ENCODE peak calls at places on chromosomes 5 and 9, in six cellular contexts. One of them, this sample, is unnamed.

GRCh38 chr9:34992376-34992951 is 2.9 kb downstream of the DNAJB5 start:
- DNase-seq in SW 1271: peak
- DNase-seq in Right ventricle myocardium superior: peak
- DNase-seq in HFFc6: peak
- DNase-seq in T-helper 1 cell: no peak
- DNase-seq in sciatic nerve: no peak
- DNase-seq in this sample: peak

GRCh38 chr9:72038408-72038807 is 22.0 kb downstream of the C9orf57 start:
- DNase-seq in sciatic nerve: no peak
- DNase-seq in T-helper 1 cell: no peak
- DNase-seq in HFFc6: no peak
- DNase-seq in Right ventricle myocardium superior: peak
- DNase-seq in SW 1271: no peak
- DNase-seq in this sample: no peak

GRCh38 chr9:112249277-112249676 is 74.2 kb upstream of the SUSD1 start:
- DNase-seq in Right ventricle myocardium superior: no peak
- DNase-seq in HFFc6: peak
- DNase-seq in sciatic nerve: no peak
- DNase-seq in T-helper 1 cell: no peak
- DNase-seq in SW 1271: no peak
- DNase-seq in this sample: no peak

GRCh38 chr5:65395526-65396155 is 86.1 kb downstream of the ADAMTS6 start:
- DNase-seq in HFFc6: no peak
- DNase-seq in Right ventricle myocardium superior: no peak
- DNase-seq in sciatic nerve: no peak
- DNase-seq in T-helper 1 cell: no peak
- DNase-seq in SW 1271: no peak
- DNase-seq in this sample: no peak

GRCh38 chr5:168315991-168316578 is 24.6 kb downstream of the WWC1 start:
- DNase-seq in Right ventricle myocardium superior: no peak
- DNase-seq in HFFc6: no peak
- DNase-seq in sciatic nerve: no peak
- DNase-seq in SW 1271: no peak
- DNase-seq in T-helper 1 cell: no peak
- DNase-seq in this sample: no peak

GRCh38 chr5:1110930-1111726 is 735 bp downstream of the SLC12A7 start:
- DNase-seq in Right ventricle myocardium superior: peak
- DNase-seq in sciatic nerve: no peak
- DNase-seq in SW 1271: no peak
- DNase-seq in HFFc6: no peak
- DNase-seq in T-helper 1 cell: no peak
- DNase-seq in this sample: no peak

GRCh38 chr5:19874811-19875210 is 113.2 kb downstream of the CDH18 start:
- DNase-seq in HFFc6: no peak
- DNase-seq in Right ventricle myocardium superior: no peak
- DNase-seq in sciatic nerve: no peak
- DNase-seq in T-helper 1 cell: no peak
- DNase-seq in SW 1271: no peak
- DNase-seq in this sample: no peak

GRCh38 chr5:143008809-143009521 is 238.8 kb downstream of the ARHGAP26 start:
- DNase-seq in sciatic nerve: no peak
- DNase-seq in SW 1271: peak
- DNase-seq in Right ventricle myocardium superior: no peak
- DNase-seq in HFFc6: peak
- DNase-seq in T-helper 1 cell: peak
- DNase-seq in this sample: peak

GRCh38 chr9:19116391-19116790 is 10.9 kb downstream of the PLIN2 start:
- DNase-seq in sciatic nerve: no peak
- DNase-seq in SW 1271: no peak
- DNase-seq in Right ventricle myocardium superior: peak
- DNase-seq in T-helper 1 cell: no peak
- DNase-seq in HFFc6: peak
- DNase-seq in this sample: no peak

GRCh38 chr5:153831976-153832375 is 206.7 kb downstream of the FAM114A2 start:
- DNase-seq in sciatic nerve: no peak
- DNase-seq in HFFc6: peak
- DNase-seq in SW 1271: peak
- DNase-seq in Right ventricle myocardium superior: no peak
- DNase-seq in T-helper 1 cell: no peak
- DNase-seq in this sample: no peak

GRCh38 chr5:30765227-30765626 is 428.3 kb upstream of the CDH6 start:
- DNase-seq in sciatic nerve: no peak
- DNase-seq in HFFc6: no peak
- DNase-seq in Right ventricle myocardium superior: no peak
- DNase-seq in SW 1271: no peak
- DNase-seq in T-helper 1 cell: no peak
- DNase-seq in this sample: no peak

GRCh38 chr5:149452007-149452664 is 73.0 kb upstream of the IL17B start:
- DNase-seq in sciatic nerve: no peak
- DNase-seq in SW 1271: no peak
- DNase-seq in HFFc6: no peak
- DNase-seq in Right ventricle myocardium superior: peak
- DNase-seq in T-helper 1 cell: no peak
- DNase-seq in this sample: no peak

GRCh38 chr9:6816581-6816980 is 58.8 kb downstream of the KDM4C start:
- DNase-seq in Right ventricle myocardium superior: no peak
- DNase-seq in HFFc6: no peak
- DNase-seq in SW 1271: no peak
- DNase-seq in sciatic nerve: no peak
- DNase-seq in T-helper 1 cell: no peak
- DNase-seq in this sample: no peak

GRCh38 chr5:173902743-173903142 is 14.6 kb downstream of the CPEB4 start:
- DNase-seq in SW 1271: no peak
- DNase-seq in T-helper 1 cell: no peak
- DNase-seq in HFFc6: no peak
- DNase-seq in sciatic nerve: no peak
- DNase-seq in Right ventricle myocardium superior: no peak
- DNase-seq in this sample: no peak

GRCh38 chr9:132594412-132594811 is 12.0 kb downstream of the BARHL1 start:
- DNase-seq in T-helper 1 cell: no peak
- DNase-seq in sciatic nerve: no peak
- DNase-seq in Right ventricle myocardium superior: no peak
- DNase-seq in SW 1271: no peak
- DNase-seq in HFFc6: no peak
- DNase-seq in this sample: no peak

GRCh38 chr5:36150676-36151433 is 832 bp downstream of the LMBRD2 start:
- DNase-seq in Right ventricle myocardium superior: peak
- DNase-seq in sciatic nerve: peak
- DNase-seq in SW 1271: peak
- DNase-seq in HFFc6: peak
- DNase-seq in T-helper 1 cell: no peak
- DNase-seq in this sample: peak

GRCh38 chr5:67807116-67807888 is 408.3 kb upstream of the PIK3R1 start:
- DNase-seq in HFFc6: no peak
- DNase-seq in SW 1271: no peak
- DNase-seq in sciatic nerve: no peak
- DNase-seq in T-helper 1 cell: no peak
- DNase-seq in Right ventricle myocardium superior: no peak
- DNase-seq in this sample: no peak

GRCh38 chr9:4796988-4797956 is 4.5 kb downstream of the RCL1 start:
- DNase-seq in sciatic nerve: no peak
- DNase-seq in HFFc6: peak
- DNase-seq in Right ventricle myocardium superior: no peak
- DNase-seq in T-helper 1 cell: no peak
- DNase-seq in SW 1271: no peak
- DNase-seq in this sample: no peak

GRCh38 chr5:53478411-53479044 is 1.9 kb upstream of the FST start:
- DNase-seq in HFFc6: peak
- DNase-seq in Right ventricle myocardium superior: peak
- DNase-seq in sciatic nerve: peak
- DNase-seq in T-helper 1 cell: no peak
- DNase-seq in SW 1271: peak
- DNase-seq in this sample: no peak

GRCh38 chr9:95349109-95350038 is 31.9 kb upstream of the FANCC start:
- DNase-seq in T-helper 1 cell: no peak
- DNase-seq in Right ventricle myocardium superior: no peak
- DNase-seq in HFFc6: no peak
- DNase-seq in SW 1271: no peak
- DNase-seq in sciatic nerve: no peak
- DNase-seq in this sample: no peak

GRCh38 chr9:5492965-5493364 is 17.4 kb upstream of the PDCD1LG2 start:
- DNase-seq in T-helper 1 cell: no peak
- DNase-seq in HFFc6: no peak
- DNase-seq in Right ventricle myocardium superior: no peak
- DNase-seq in sciatic nerve: no peak
- DNase-seq in SW 1271: no peak
- DNase-seq in this sample: no peak

GRCh38 chr9:111975709-111976108 is 79.1 kb downstream of the UGCG start:
- DNase-seq in sciatic nerve: peak
- DNase-seq in HFFc6: no peak
- DNase-seq in T-helper 1 cell: no peak
- DNase-seq in SW 1271: no peak
- DNase-seq in Right ventricle myocardium superior: peak
- DNase-seq in this sample: peak

GRCh38 chr5:33725846-33726245 is 165.9 kb downstream of the ADAMTS12 start:
- DNase-seq in HFFc6: peak
- DNase-seq in Right ventricle myocardium superior: no peak
- DNase-seq in sciatic nerve: no peak
- DNase-seq in T-helper 1 cell: no peak
- DNase-seq in SW 1271: no peak
- DNase-seq in this sample: no peak

GRCh38 chr9:93809204-93809940 is 145.8 kb downstream of the BARX1 start:
- DNase-seq in Right ventricle myocardium superior: no peak
- DNase-seq in sciatic nerve: no peak
- DNase-seq in T-helper 1 cell: no peak
- DNase-seq in SW 1271: no peak
- DNase-seq in HFFc6: no peak
- DNase-seq in this sample: no peak

GRCh38 chr9:97276310-97276852 is 31.1 kb upstream of the CCDC180 start:
- DNase-seq in SW 1271: no peak
- DNase-seq in HFFc6: no peak
- DNase-seq in T-helper 1 cell: no peak
- DNase-seq in Right ventricle myocardium superior: no peak
- DNase-seq in sciatic nerve: no peak
- DNase-seq in this sample: no peak

GRCh38 chr9:2014148-2014547 is 999 bp upstream of the SMARCA2 start:
- DNase-seq in T-helper 1 cell: no peak
- DNase-seq in Right ventricle myocardium superior: no peak
- DNase-seq in sciatic nerve: no peak
- DNase-seq in SW 1271: no peak
- DNase-seq in HFFc6: no peak
- DNase-seq in this sample: no peak

GRCh38 chr9:108234811-108235210 is 621.0 kb downstream of the ACTL7B start:
- DNase-seq in SW 1271: no peak
- DNase-seq in T-helper 1 cell: no peak
- DNase-seq in Right ventricle myocardium superior: no peak
- DNase-seq in HFFc6: no peak
- DNase-seq in sciatic nerve: no peak
- DNase-seq in this sample: no peak

GRCh38 chr9:136019041-136019680 is 58.0 kb upstream of the UBAC1 start:
- DNase-seq in T-helper 1 cell: no peak
- DNase-seq in Right ventricle myocardium superior: no peak
- DNase-seq in HFFc6: no peak
- DNase-seq in SW 1271: no peak
- DNase-seq in sciatic nerve: no peak
- DNase-seq in this sample: no peak

GRCh38 chr9:85172001-85172978 is 502.8 kb downstream of the NTRK2 start:
- DNase-seq in SW 1271: no peak
- DNase-seq in T-helper 1 cell: no peak
- DNase-seq in Right ventricle myocardium superior: no peak
- DNase-seq in sciatic nerve: peak
- DNase-seq in HFFc6: no peak
- DNase-seq in this sample: no peak